ENCODE peak calls at places on chromosomes 11 and 22, in five cellular contexts. One of them, this sample, is unnamed.

GRCh38 chr22:44664149-44664548 is 37.9 kb upstream of the PRR5 start:
- DNase-seq in fibroblast of mammary gland: no peak
- DNase-seq in mammary epithelial cell: no peak
- DNase-seq in esophagus squamous epithelium: no peak
- DNase-seq in A549: no peak
- DNase-seq in this sample: peak; percentile 62

GRCh38 chr22:37626144-37626543 is 13.3 kb upstream of the SH3BP1 start:
- DNase-seq in mammary epithelial cell: no peak
- DNase-seq in esophagus squamous epithelium: no peak
- DNase-seq in fibroblast of mammary gland: peak; percentile 51
- DNase-seq in A549: no peak
- DNase-seq in this sample: no peak

GRCh38 chr11:122367809-122368231 is 251.8 kb upstream of the BLID start:
- DNase-seq in esophagus squamous epithelium: no peak
- DNase-seq in mammary epithelial cell: peak; percentile 20
- DNase-seq in A549: no peak
- DNase-seq in fibroblast of mammary gland: peak; percentile 45
- DNase-seq in this sample: no peak

GRCh38 chr11:46682773-46683752 is 17.4 kb downstream of the ARHGAP1 start:
- DNase-seq in mammary epithelial cell: peak; percentile 48
- DNase-seq in fibroblast of mammary gland: peak; percentile 43
- DNase-seq in esophagus squamous epithelium: no peak
- DNase-seq in A549: no peak
- DNase-seq in this sample: no peak

GRCh38 chr11:70467196-70468085 is 69.1 kb downstream of the CTTN start:
- DNase-seq in A549: peak; percentile 57
- DNase-seq in esophagus squamous epithelium: no peak
- DNase-seq in mammary epithelial cell: peak; percentile 15
- DNase-seq in fibroblast of mammary gland: peak; percentile 54
- DNase-seq in this sample: peak; percentile 71

GRCh38 chr11:103528596-103528995 is 419.4 kb downstream of the DYNC2H1 start:
- DNase-seq in mammary epithelial cell: no peak
- DNase-seq in A549: no peak
- DNase-seq in esophagus squamous epithelium: no peak
- DNase-seq in fibroblast of mammary gland: peak; percentile 56
- DNase-seq in this sample: no peak

GRCh38 chr11:47553417-47553746 is 450 bp upstream of the CELF1 start:
- DNase-seq in fibroblast of mammary gland: peak; percentile 45
- DNase-seq in mammary epithelial cell: no peak
- DNase-seq in esophagus squamous epithelium: no peak
- DNase-seq in A549: no peak
- DNase-seq in this sample: no peak

GRCh38 chr11:64007160-64007628 is 21.0 kb downstream of the OTUB1 start:
- DNase-seq in fibroblast of mammary gland: peak; percentile 46
- DNase-seq in mammary epithelial cell: peak; percentile 20
- DNase-seq in esophagus squamous epithelium: no peak
- DNase-seq in A549: peak; percentile 61
- DNase-seq in this sample: peak; percentile 27

GRCh38 chr11:64164392-64165312 is 1.3 kb downstream of the MACROD1 start:
- DNase-seq in fibroblast of mammary gland: no peak
- DNase-seq in A549: no peak
- DNase-seq in esophagus squamous epithelium: no peak
- DNase-seq in mammary epithelial cell: no peak
- DNase-seq in this sample: peak; percentile 67

DNA sequence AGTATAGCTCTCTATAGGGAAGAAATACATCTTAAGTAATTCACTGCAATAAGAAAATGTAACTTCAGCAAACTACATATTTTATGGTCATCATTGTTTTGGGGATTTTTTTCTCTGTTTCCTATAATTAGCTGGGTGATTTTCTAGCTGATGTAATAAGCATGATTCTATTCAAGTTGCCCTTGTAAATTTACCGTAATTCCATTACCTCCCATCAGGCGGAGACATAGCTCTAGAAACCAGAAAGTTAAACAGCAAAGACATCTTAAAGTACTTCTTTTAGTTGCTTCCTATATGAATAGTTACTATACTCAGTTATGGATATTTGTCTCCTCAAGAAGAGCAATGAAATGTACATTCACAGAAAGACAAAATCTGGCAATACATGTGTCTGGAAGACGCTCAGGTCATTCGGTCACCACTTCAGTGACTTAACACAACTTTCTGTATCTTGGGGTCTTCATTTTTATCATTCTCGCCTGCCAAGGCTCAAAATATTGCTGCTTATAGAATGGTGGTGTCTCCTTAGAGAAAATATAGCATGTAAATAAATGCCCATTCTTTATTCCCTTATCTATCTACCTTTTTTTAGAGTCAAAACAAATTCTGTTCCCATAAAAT is 239.9 kb upstream of the ZC3H12C start:
- DNase-seq in esophagus squamous epithelium: no peak
- DNase-seq in A549: no peak
- DNase-seq in fibroblast of mammary gland: peak; percentile 87
- DNase-seq in mammary epithelial cell: peak; percentile 63
- DNase-seq in this sample: no peak
- TF ChIP-seq CTCF in esophagus squamous epithelium: no peak
- TF ChIP-seq CTCF in A549: peak; percentile 52
- TF ChIP-seq CTCF in fibroblast of mammary gland: peak; percentile 82
- TF ChIP-seq CTCF in mammary epithelial cell: peak; percentile 79
- TF ChIP-seq CTCF in this sample: peak; percentile 20

DNA sequence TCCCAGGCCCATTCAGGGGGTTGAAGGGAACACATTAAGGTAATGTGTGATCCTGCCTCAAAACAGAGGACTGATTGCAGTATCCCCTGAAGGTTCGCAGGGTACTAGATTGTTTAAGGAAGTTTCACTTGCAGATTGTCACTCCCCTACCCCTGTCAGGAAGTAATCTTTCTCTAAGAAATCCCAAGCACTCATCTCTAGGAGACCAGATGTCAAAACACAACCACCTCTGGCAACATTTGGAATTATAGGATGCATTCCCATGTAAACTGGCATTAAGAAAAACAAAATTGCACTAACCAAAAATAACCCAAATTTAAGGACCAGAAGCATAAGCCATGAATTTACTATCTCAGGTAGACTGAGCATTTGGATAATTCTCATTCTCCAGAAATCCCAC is 1.6 kb downstream of the MRPL17 start:
- DNase-seq in esophagus squamous epithelium: no peak
- DNase-seq in A549: no peak
- DNase-seq in fibroblast of mammary gland: peak; percentile 39
- DNase-seq in mammary epithelial cell: no peak
- DNase-seq in this sample: no peak
- TF ChIP-seq CTCF in esophagus squamous epithelium: no peak
- TF ChIP-seq CTCF in A549: no peak
- TF ChIP-seq CTCF in fibroblast of mammary gland: peak; percentile 26
- TF ChIP-seq CTCF in mammary epithelial cell: no peak
- TF ChIP-seq CTCF in this sample: no peak

DNA sequence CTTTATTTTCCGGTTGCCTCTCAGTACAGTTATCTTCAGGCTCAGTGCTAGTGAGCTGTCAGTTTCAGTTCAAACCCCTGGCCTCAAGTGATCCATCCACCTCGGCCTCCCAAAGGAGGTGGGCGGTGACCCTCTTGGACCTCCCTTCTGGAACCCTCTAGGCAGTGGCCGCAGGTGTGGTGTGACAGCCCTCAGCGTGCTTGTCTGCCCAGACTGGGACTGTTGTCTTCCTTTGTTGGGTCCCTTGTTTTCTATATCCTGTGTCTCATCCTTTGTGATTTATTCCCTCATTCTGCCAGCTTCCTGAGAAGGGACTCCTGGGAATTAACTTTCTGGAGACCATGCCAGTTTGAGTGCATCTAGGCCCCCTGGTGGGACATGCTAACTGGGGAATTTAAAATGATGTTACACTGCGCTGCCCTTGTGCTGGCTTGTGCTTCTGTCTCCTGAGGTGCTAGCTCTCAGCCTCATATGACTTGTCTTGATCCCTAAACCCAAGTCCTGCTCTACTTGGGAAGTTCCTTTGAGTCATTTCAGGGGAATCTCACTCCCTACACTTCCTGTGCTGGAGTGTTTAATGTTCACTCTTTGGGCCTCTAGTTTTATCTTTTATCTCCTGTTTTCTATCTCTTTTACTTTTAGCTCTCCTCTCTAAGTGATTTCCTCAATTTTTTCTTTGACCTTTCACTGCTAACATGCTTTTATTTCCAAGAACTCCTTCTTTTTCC is 19.4 kb downstream of the MED15 start:
- DNase-seq in mammary epithelial cell: peak; percentile 81
- DNase-seq in esophagus squamous epithelium: no peak
- DNase-seq in fibroblast of mammary gland: peak; percentile 85
- DNase-seq in A549: no peak
- DNase-seq in this sample: no peak
- TF ChIP-seq CTCF in mammary epithelial cell: peak; percentile 1
- TF ChIP-seq CTCF in esophagus squamous epithelium: no peak
- TF ChIP-seq CTCF in fibroblast of mammary gland: peak; percentile 23
- TF ChIP-seq CTCF in A549: no peak
- TF ChIP-seq CTCF in this sample: no peak

GRCh38 chr22:41075946-41076345 is 16.4 kb upstream of the EP300 start:
- DNase-seq in mammary epithelial cell: no peak
- DNase-seq in A549: no peak
- DNase-seq in esophagus squamous epithelium: no peak
- DNase-seq in fibroblast of mammary gland: no peak
- DNase-seq in this sample: no peak
- TF ChIP-seq CTCF in mammary epithelial cell: no peak
- TF ChIP-seq CTCF in A549: no peak
- TF ChIP-seq CTCF in esophagus squamous epithelium: no peak
- TF ChIP-seq CTCF in fibroblast of mammary gland: no peak
- TF ChIP-seq CTCF in this sample: no peak

DNA sequence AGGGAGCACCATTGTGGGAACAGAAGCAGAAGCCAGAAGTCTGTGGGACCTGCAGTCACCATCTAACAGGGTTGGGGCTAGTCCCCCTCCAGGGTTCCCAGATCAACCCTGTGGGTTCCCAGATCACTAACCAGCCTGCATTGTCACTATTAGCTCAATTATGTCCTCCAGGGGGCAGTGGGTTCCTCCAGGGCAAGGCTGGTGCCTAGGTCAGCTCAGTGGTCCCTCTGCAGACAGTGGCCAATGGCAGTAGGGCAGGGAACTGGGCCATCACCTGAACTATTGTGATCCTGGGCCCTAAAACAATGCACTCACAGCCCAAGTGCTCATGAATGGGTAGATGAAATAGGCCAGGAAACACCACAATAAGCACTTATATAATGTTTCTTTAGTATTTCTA is 18.8 kb upstream of the PRSS23 start:
- DNase-seq in A549: no peak
- DNase-seq in mammary epithelial cell: no peak
- DNase-seq in esophagus squamous epithelium: no peak
- DNase-seq in fibroblast of mammary gland: no peak
- DNase-seq in this sample: no peak
- TF ChIP-seq CTCF in A549: no peak
- TF ChIP-seq CTCF in mammary epithelial cell: no peak
- TF ChIP-seq CTCF in esophagus squamous epithelium: no peak
- TF ChIP-seq CTCF in fibroblast of mammary gland: peak; percentile 2
- TF ChIP-seq CTCF in this sample: no peak

GRCh38 chr22:35329114-35329847 is 29.6 kb downstream of the TOM1 start:
- DNase-seq in fibroblast of mammary gland: no peak
- DNase-seq in esophagus squamous epithelium: no peak
- DNase-seq in mammary epithelial cell: no peak
- DNase-seq in A549: no peak
- DNase-seq in this sample: no peak
- TF ChIP-seq CTCF in fibroblast of mammary gland: no peak
- TF ChIP-seq CTCF in esophagus squamous epithelium: no peak
- TF ChIP-seq CTCF in mammary epithelial cell: no peak
- TF ChIP-seq CTCF in A549: no peak
- TF ChIP-seq CTCF in this sample: peak; percentile 12

DNA sequence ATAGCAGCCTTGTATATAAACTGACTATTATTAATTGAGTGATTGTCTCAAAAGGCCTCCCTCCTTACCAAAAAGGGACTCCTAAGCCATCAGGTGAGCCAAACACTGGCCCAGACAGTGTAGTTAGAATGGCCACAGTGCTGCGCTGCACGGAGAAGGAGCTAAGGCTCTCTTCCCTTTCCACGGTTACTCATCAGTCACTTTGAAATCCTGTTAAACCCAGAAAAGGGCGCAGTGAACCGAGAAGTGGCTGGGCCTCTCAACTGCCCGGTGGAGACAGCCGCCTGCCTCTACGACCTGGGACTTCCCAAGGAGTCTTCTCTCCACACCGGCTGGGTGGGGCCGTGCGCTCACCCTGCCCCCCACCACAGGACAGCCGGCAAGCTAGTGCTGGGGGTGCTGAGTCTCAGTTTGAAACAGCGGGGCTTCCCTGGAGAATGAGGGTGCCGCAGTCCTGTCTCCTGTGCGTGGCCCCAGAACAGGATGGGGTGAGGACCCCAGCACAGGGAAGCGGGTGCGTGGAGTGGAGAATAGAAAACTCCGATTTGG is 1.3 kb downstream of the MYH9 start:
- DNase-seq in mammary epithelial cell: no peak
- DNase-seq in A549: no peak
- DNase-seq in fibroblast of mammary gland: no peak
- DNase-seq in esophagus squamous epithelium: no peak
- DNase-seq in this sample: peak; percentile 71
- TF ChIP-seq CTCF in mammary epithelial cell: no peak
- TF ChIP-seq CTCF in A549: no peak
- TF ChIP-seq CTCF in fibroblast of mammary gland: no peak
- TF ChIP-seq CTCF in esophagus squamous epithelium: no peak
- TF ChIP-seq CTCF in this sample: no peak

DNA sequence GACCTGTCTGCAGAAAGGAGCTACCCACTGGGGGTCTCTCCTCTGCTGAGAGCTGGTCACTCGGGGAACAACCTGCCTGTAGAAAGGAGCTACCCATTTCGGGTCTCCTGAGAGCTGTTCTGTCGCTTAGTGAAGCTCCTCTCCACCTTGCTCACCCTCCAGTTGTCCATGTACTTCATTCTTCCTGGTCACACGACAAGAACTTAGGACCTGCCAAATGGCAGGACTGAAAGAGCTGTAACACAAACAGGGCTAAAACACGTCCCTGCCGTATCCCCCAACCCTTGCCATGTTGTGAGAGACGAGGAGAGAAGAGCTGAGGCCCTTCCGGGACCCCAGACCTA is 24.1 kb upstream of the RNASEH2C start:
- DNase-seq in fibroblast of mammary gland: no peak
- DNase-seq in A549: no peak
- DNase-seq in esophagus squamous epithelium: no peak
- DNase-seq in mammary epithelial cell: no peak
- DNase-seq in this sample: no peak
- TF ChIP-seq CTCF in fibroblast of mammary gland: no peak
- TF ChIP-seq CTCF in A549: no peak
- TF ChIP-seq CTCF in esophagus squamous epithelium: no peak
- TF ChIP-seq CTCF in mammary epithelial cell: no peak
- TF ChIP-seq CTCF in this sample: no peak

This sample was measured in colonic mucosa.